ENCODE peak calls at places on chromosome 22, in seven cellular contexts. B, X, L, H, C, E and M are unnamed samples. For H3K4me1, the result is how much of the 10 kb centered on the place peaks cover.

GRCh38 chr22:44074286-44074984 is 50.3 kb downstream of the PARVB start:
- DNase-seq in E (no peak), C (no peak), H (no peak), L (no peak), X (no peak), B (no peak), M (no peak)

GRCh38 chr22:34454598-34454997 is 534.3 kb upstream of the LARGE1 start:
- DNase-seq in X (no peak), L (no peak), E (no peak), H (no peak), C (no peak), B (no peak), M (no peak)

GRCh38 chr22:28375761-28376534 is 303.7 kb downstream of the TTC28 start:
- DNase-seq in H (no peak), C (no peak), B (no peak), X (no peak), L (no peak), E (no peak), M (no peak)

GRCh38 chr22:32820131-32820882 is 18.8 kb downstream of the TIMP3 start:
- DNase-seq in L (no peak), X (no peak), H (no peak), B (no peak), E (no peak), C (no peak), M (no peak)

GRCh38 chr22:26656896-26657851 is at the start of gene MIAT:
- DNase-seq in H (no peak), X (no peak), L (no peak), B (no peak), C (no peak), E (no peak), M (peak)

GRCh38 chr22:28791841-28792490 is 8.4 kb downstream of the XBP1 start:
- DNase-seq in H (no peak), E (no peak), B (no peak), C (no peak), X (no peak), L (no peak), M (no peak)

GRCh38 chr22:21917206-21917958 is 35.3 kb downstream of the PPM1F start:
- DNase-seq in X (no peak), L (peak), H (no peak), C (no peak), E (no peak), B (no peak), M (no peak)

GRCh38 chr22:23034621-23035556 is 35.4 kb upstream of the GNAZ start:
- DNase-seq in X (no peak), E (no peak), C (no peak), B (no peak), H (no peak), L (peak), M (no peak)

GRCh38 chr22:24953294-24954113 is 988 bp downstream of the KIAA1671 start:
- DNase-seq in E (peak), H (no peak), C (peak), B (peak), X (no peak), L (peak), M (no peak)

GRCh38 chr22:33922268-33922667 is 2.0 kb upstream of the LARGE1 start:
- DNase-seq in H (no peak), C (peak), X (no peak), B (peak), L (peak), E (peak), M (peak)

GRCh38 chr22:30337461-30337778 is 10.7 kb upstream of the TBC1D10A start:
- DNase-seq in X (no peak), B (no peak), C (no peak), E (peak), H (no peak), L (no peak), M (no peak)

GRCh38 chr22:22978637-22979036 is 91.0 kb downstream of the IGLL5 start:
- DNase-seq in E (no peak), C (no peak), L (no peak), H (no peak), X (no peak), B (no peak), M (no peak)

GRCh38 chr22:23058063-23058462 is 12.3 kb upstream of the GNAZ start:
- DNase-seq in E (no peak), B (no peak), C (peak), L (peak), X (no peak), H (no peak), M (no peak)

GRCh38 chr22:48004038-48004437 is 1241.6 kb downstream of the TBC1D22A start:
- DNase-seq in B (no peak), X (no peak), E (no peak), H (no peak), L (no peak), C (no peak), M (no peak)

GRCh38 chr22:44224166-44224565 is 43.4 kb downstream of the PARVG start:
- DNase-seq in E (no peak), B (no peak), L (no peak), C (no peak), X (no peak), H (no peak), M (no peak)

GRCh38 chr22:35866646-35867045 is 149.0 kb downstream of the APOL5 start:
- DNase-seq in H (no peak), X (no peak), C (no peak), L (no peak), E (no peak), B (no peak), M (no peak)

GRCh38 chr22:42000466-42000865 is 1.9 kb downstream of the WBP2NL start:
- DNase-seq in L (no peak), E (no peak), B (no peak), X (no peak), H (no peak), C (no peak), M (no peak)

GRCh38 chr22:27435839-27436581 is 365.5 kb downstream of the MN1 start:
- DNase-seq in X (no peak), E (no peak), H (no peak), B (no peak), L (peak), C (peak), M (no peak)

GRCh38 chr22:35638408-35638807 is 9.8 kb upstream of the APOL6 start:
- DNase-seq in L (peak), B (no peak), C (peak), X (no peak), E (peak), H (no peak), M (peak)

GRCh38 chr22:35821654-35822053 is 104.0 kb downstream of the APOL5 start:
- DNase-seq in C (no peak), B (no peak), E (no peak), X (no peak), L (no peak), H (no peak), M (no peak)

GRCh38 chr22:22855617-22856308 is 31.9 kb upstream of the IGLL5 start:
- DNase-seq in H (no peak), L (no peak), E (no peak), B (no peak), X (no peak), C (no peak), M (no peak)

GRCh38 chr22:16970446-16970845 is 37.6 kb downstream of the GAB4 start:
- DNase-seq in L (no peak), X (no peak), H (no peak), E (no peak), C (no peak), B (no peak), M (no peak)

GRCh38 chr22:43905681-43906080 is 13.9 kb upstream of the PNPLA5 start:
- DNase-seq in H (no peak), B (no peak), L (no peak), X (no peak), E (no peak), C (no peak), M (no peak)

GRCh38 chr22:31272522-31273446 is 19.5 kb downstream of the PIK3IP1 start:
- DNase-seq in X (peak), H (no peak), B (no peak), L (peak), E (no peak), C (peak), M (no peak)

GRCh38 chr22:30647536-30647935 is 12.0 kb downstream of the SLC35E4 start:
- DNase-seq in B (no peak), C (no peak), H (no peak), X (no peak), L (no peak), E (no peak), M (no peak)

GRCh38 chr22:21962655-21962949 is 10.0 kb upstream of the PPM1F start:
- DNase-seq in C (no peak), H (no peak), E (no peak), X (no peak), B (no peak), L (no peak), M (no peak)

GRCh38 chr22:41383085-41383484 is 1.3 kb downstream of the TEF start:
- DNase-seq in E (no peak), X (no peak), L (no peak), B (no peak), C (no peak), H (no peak), M (no peak)

GRCh38 chr22:17726561-17727243 is 47.6 kb downstream of the BID start:
- DNase-seq in X (no peak), C (no peak), H (no peak), E (peak), L (no peak), B (no peak), M (no peak)

GRCh38 chr22:21449531-21450319 is 17.5 kb upstream of the TMEM191C start:
- DNase-seq in L (peak), E (peak), H (no peak), X (no peak), B (no peak), C (peak), M (peak)

DNA sequence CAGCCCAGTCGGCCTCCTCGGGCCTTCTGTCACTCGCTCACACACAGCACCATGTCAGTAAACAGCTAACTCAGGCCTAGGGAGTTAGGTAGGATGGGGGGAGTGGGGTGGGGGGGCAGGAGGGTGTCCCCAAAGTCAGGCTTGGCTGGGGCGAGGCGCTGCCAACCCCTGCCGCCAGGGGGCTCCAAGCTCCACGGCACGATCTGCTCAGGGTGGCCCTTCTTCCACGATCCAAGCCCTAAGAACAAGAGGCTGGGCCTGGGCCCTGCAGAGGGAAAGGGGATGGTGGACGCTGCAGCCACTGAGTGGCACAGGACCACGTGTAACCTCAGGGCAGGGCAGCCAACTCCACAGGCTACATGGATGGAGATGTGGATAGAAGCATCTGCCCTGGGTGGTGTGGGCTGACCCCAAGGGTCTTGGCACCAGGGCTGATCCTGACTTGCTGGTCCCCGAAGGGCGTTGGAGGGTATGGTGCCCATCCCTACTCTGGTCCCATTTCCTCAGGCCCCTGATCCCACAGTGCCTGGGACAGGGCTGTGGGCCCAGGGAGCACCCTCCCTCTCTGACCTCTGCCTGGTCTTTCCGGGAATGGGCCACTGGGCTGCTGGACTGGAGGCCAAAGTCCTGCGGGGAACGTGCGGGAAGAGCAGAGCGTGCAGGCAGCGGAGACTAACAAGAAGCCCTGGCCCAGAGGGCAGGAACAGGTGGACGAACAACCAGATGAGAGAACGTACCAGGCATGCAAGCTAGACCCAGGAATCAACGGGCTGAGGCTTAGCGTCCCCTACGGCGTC is 29.1 kb upstream of the TXNRD2 start:
- DNase-seq in C (peak), B (peak), X (no peak), L (peak), E (peak), H (no peak), M (peak)
- TF ChIP-seq POLR2A in C (no peak), B (no peak), X (no peak), L (no peak), E (peak), H (no peak), M (no peak)

GRCh38 chr22:45872659-45873263 is 104.2 kb downstream of the WNT7B start:
- DNase-seq in E (no peak), X (no peak), B (no peak), H (no peak), L (no peak), C (no peak), M (no peak)

GRCh38 chr22:45868586-45869443 is 108.1 kb downstream of the WNT7B start:
- DNase-seq in H (no peak), B (peak), X (no peak), C (no peak), E (no peak), L (no peak), M (peak)

GRCh38 chr22:45869448-45869847 is 107.5 kb downstream of the WNT7B start:
- DNase-seq in X (no peak), C (no peak), L (no peak), H (no peak), B (no peak), E (no peak), M (peak)

GRCh38 chr22:45870011-45870410 is 107.0 kb downstream of the WNT7B start:
- DNase-seq in B (no peak), E (no peak), H (no peak), L (no peak), X (no peak), C (no peak), M (no peak)

DNA sequence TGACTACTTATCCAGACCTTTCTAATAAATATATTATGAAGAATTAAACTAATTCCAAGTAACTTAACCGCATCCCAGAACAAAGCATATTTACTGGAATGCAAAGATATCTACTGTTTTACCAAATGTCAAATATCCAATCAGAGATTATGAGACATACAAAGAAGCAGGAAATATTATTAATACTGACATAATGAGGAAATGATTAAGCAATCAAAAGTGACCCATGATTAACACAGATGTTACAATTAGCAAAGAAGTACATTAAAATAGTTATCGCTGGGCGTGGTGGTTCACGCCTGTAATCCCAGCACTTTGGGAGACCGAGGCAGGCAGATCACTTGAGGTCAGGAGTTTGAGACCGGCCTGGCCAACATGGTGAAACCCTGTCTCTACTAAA is 105.2 kb downstream of the WNT7B start:
- DNase-seq in X (no peak), C (no peak), B (no peak), E (no peak), L (no peak), H (no peak), M (no peak)
- H3K4me3 ChIP-seq in X (no peak), C (no peak), B (no peak), E (no peak), L (no peak), H (no peak), M (no peak)

DNA sequence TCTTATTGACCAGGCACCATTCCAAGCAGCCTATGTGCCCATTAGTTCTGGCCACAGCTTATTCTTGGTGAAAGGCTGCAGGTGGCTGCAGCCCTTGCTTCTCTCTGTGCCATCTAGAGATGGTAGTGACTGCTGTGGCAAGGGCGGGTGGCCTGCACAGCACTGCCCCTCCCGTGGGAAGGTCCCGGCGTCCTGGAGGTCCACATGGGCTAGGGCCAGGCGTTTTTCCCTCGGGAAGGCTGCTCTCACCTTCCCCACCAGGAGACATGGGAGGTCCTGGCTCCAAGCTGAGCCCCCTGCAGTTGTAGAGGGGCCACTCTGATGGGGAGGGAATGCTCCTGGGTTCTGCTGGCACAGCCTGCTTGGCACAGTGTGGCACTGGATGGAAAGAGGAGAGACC is 10.2 kb upstream of the TBC1D22A start:
- DNase-seq in H (no peak), B (no peak), C (no peak), L (no peak), X (no peak), E (no peak), M (no peak)
- H3K4me1 ChIP-seq in H (under half), B (under half), C (under half), L (under half), X (under half), E (under half), M (under half)

DNA sequence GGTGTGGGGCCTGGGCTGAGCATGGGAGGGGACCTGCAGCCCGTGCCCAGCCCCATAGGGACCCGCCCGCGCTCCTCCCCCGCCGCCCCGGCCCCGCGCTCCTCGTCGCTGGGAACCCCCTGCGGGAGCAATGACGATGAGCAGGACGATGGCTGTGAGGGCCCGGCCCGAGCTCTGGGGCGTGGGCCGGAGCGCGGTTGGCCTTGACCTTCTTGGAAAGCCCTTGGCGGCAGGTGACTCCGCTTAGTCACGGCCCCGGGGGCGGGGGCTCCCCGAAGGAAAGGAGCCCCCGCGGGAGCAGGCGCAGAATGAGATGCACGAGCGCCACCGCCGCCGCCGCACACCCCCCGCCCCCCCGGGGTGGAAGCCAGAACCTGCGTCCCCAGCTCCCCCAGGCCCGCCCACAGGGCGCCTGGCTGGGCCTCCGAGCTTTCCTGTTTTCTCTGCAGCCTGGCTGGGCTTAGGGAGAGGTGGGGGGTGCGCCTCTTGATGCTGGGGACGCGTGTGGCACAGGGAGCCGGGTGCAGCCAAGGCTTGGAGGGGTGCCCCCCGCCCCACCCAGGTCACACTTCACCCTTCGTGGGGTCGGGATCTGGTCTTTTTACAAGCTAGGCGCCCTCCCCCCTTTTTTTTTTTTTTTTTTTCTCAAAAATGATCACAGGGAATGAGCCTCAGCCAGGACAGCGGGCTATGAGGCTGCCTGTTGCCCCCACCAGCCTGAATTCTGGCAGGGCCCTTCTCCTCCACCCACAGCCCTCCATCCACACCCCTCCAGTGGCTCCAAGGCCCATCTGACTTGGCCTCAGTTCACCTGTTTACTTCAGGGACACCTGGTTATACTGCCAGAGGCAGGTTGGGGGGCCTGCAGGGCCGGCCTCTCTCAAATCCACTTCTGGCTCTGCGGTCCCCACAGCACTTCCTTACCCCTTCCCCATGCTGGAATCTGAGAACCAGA is 17.9 kb downstream of the CRELD2 start:
- DNase-seq in C (peak), E (peak), X (no peak), B (peak), L (peak), H (peak), M (peak)
- TF ChIP-seq POLR2A in C (peak), E (peak), X (no peak), B (peak), L (no peak), H (peak), M (peak)

GRCh38 chr22:37140686-37141323 is 8.9 kb downstream of the IL2RB start:
- DNase-seq in X (no peak), E (no peak), B (no peak), L (no peak), H (no peak), C (no peak), M (no peak)
- H3K4me3 ChIP-seq in X (no peak), E (no peak), B (no peak), L (no peak), H (no peak), C (no peak), M (no peak)

DNA sequence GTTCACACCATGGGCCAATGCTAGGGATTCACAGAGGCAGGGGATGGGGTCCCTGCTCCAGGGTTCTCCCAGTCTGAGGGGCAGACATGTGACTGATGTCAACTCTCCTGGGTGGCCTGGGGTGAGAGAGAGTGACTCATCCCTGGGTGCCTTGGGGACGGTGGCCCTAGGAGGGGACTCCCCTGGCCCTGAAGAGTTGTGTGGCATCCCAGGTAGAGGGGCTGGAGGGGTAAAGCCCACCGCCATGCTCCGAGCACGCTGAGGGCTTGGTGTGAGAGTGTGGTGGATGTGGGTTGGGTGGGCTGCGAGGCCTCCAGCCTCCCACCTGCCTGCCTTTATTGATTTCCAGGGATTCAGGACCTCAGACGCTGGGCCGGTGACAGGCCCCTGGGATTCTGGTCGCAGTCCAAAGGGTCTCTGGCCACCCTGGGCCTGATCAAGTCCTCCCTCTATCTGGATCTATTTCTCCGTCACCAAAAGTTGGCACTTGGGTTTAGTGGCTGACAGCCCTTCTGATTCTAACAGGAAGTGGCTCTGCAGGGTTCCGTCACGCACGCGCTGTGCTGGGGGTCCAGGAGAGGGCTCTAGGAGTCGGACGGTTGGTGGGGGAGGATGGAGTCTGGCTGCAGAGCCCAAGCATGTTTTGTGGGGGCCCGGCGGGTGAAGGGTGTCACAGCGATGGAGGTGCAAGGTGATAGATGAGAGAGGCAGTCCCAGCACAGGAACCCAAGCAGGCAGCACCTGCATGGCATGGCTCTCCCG is 27.3 kb upstream of the WNT7B start:
- DNase-seq in H (no peak), E (no peak), L (no peak), B (peak), X (no peak), C (no peak), M (peak)
- H3K4me1 ChIP-seq in H (under half), E (under half), L (under half), B (under half), X (under half), C (half or more), M (under half)

GRCh38 chr22:38715176-38715764 is 9.5 kb downstream of the GTPBP1 start:
- DNase-seq in H (no peak), L (no peak), E (no peak), B (no peak), X (no peak), C (no peak), M (peak)
- TF ChIP-seq POLR2A in H (no peak), L (no peak), E (no peak), B (no peak), X (no peak), C (no peak), M (no peak)